ENCODE peak calls at places on chromosomes 13 and 19, in five cellular contexts. D is CD8-positive, alpha-beta memory T cell; T is breast epithelium; R is GM04503; L is GM23338. W is an unnamed sample.

GRCh38 chr13:24997367-24997967 is 98.5 kb upstream of the PABPC3 start:
- DNase-seq in D (no peak), T (no peak), R (no peak), L (peak), W (no peak)

GRCh38 chr13:112760931-112761330 is 71.1 kb downstream of the ATP11A start:
- DNase-seq in R (no peak), T (no peak), L (no peak), D (no peak), W (no peak)

GRCh38 chr13:73368608-73369007 is 309.8 kb downstream of the KLF5 start:
- DNase-seq in R (no peak), T (no peak), D (no peak), L (no peak), W (no peak)

GRCh38 chr19:30645946-30646577 is 273.9 kb downstream of the ZNF536 start:
- DNase-seq in D (no peak), L (no peak), R (no peak), T (no peak), W (no peak)

GRCh38 chr19:58518261-58519086 is 1.1 kb downstream of the ZBTB45 start:
- DNase-seq in D (no peak), R (no peak), T (no peak), L (no peak), W (no peak)

GRCh38 chr13:112943309-112944125 is 25.5 kb upstream of the MCF2L start:
- DNase-seq in D (peak), R (no peak), T (no peak), L (peak), W (no peak)

GRCh38 chr19:2578391-2578826 is 102.5 kb downstream of the GADD45B start:
- DNase-seq in D (no peak), T (peak), L (peak), R (peak), W (no peak)

GRCh38 chr13:114111577-114111976 is 20.8 kb downstream of the RASA3 start:
- DNase-seq in L (no peak), D (no peak), R (no peak), T (no peak), W (no peak)

GRCh38 chr19:9075064-9075964 is 11.5 kb upstream of the OR1M1 start:
- DNase-seq in R (peak), L (peak), T (peak), D (no peak), W (peak)

GRCh38 chr19:18300930-18301717 is 19.7 kb upstream of the JUND start:
- DNase-seq in T (no peak), D (no peak), R (no peak), L (no peak), W (no peak)

GRCh38 chr19:57755031-57755430 is 8.4 kb downstream of the ZNF776 start:
- DNase-seq in R (no peak), T (no peak), L (no peak), D (no peak), W (no peak)

GRCh38 chr13:103884139-103884723 is 818.0 kb upstream of the SLC10A2 start:
- DNase-seq in T (no peak), D (no peak), R (no peak), L (no peak), W (no peak)

GRCh38 chr19:17555929-17556813 is 722 bp downstream of the COLGALT1 start:
- DNase-seq in R (no peak), T (no peak), L (peak), D (peak), W (no peak)

GRCh38 chr19:33436360-33437345 is 63.1 kb downstream of the CEBPG start:
- DNase-seq in D (no peak), R (no peak), T (no peak), L (no peak), W (no peak)